ENCODE peak calls at places on chromosomes 5 and 9, in five cellular contexts. E, L, W, X and N are unnamed samples.

GRCh38 chr9:106526805-106527204 is 336.2 kb upstream of the ZNF462 start:
- DNase-seq in X (no peak), L (no peak), W (no peak), E (no peak), N (no peak)

GRCh38 chr5:78648359-78649219 is at the start of gene LHFPL2:
- DNase-seq in E (peak), L (peak), X (no peak), W (peak), N (no peak)

GRCh38 chr9:91197232-91198181 is 164.2 kb downstream of the AUH start:
- DNase-seq in W (peak), E (peak), L (peak), X (peak), N (peak)

GRCh38 chr9:133113928-133114351 is 7.1 kb downstream of the RALGDS start:
- DNase-seq in E (peak), X (no peak), L (no peak), W (no peak), N (no peak)

GRCh38 chr5:83474986-83475385 is 3.4 kb downstream of the VCAN start:
- DNase-seq in E (peak), W (no peak), X (no peak), L (no peak), N (no peak)

GRCh38 chr5:91636351-91636750 is 253.2 kb upstream of the ARRDC3 start:
- DNase-seq in W (no peak), X (no peak), L (no peak), E (no peak), N (no peak)

GRCh38 chr5:136749016-136749415 is 383.7 kb upstream of the TRPC7 start:
- DNase-seq in E (no peak), X (no peak), L (no peak), W (no peak), N (no peak)

GRCh38 chr5:150649108-150649827 is 8.8 kb downstream of the SYNPO start:
- DNase-seq in X (no peak), E (peak), W (no peak), L (no peak), N (no peak)

GRCh38 chr5:42570946-42571625 is 147.8 kb downstream of the GHR start:
- DNase-seq in E (no peak), X (no peak), W (no peak), L (peak), N (no peak)

GRCh38 chr9:114784721-114785253 is 21.1 kb downstream of the TNFSF15 start:
- DNase-seq in W (no peak), X (no peak), E (no peak), L (no peak), N (no peak)

GRCh38 chr5:82641362-82641988 is 363.3 kb upstream of the RPS23 start:
- DNase-seq in L (peak), W (peak), X (peak), E (peak), N (peak)

GRCh38 chr5:73263001-73263710 is 90.2 kb downstream of the TMEM174 start:
- DNase-seq in W (no peak), X (no peak), L (no peak), E (no peak), N (no peak)

GRCh38 chr9:2859776-2860379 is 16.0 kb upstream of the PUM3 start:
- DNase-seq in W (peak), X (no peak), L (peak), E (peak), N (no peak)

GRCh38 chr9:94807556-94807955 is 81.1 kb downstream of the AOPEP start:
- DNase-seq in W (no peak), X (no peak), L (no peak), E (no peak), N (no peak)

GRCh38 chr5:140251527-140251973 is 51.4 kb downstream of the PFDN1 start:
- DNase-seq in E (no peak), X (peak), L (peak), W (peak), N (peak)

GRCh38 chr9:9412241-9412640 is 1200.6 kb downstream of the PTPRD start:
- DNase-seq in E (no peak), L (no peak), X (no peak), W (no peak), N (no peak)

GRCh38 chr5:172113036-172113435 is 75.0 kb downstream of the STK10 start:
- DNase-seq in E (no peak), L (no peak), W (no peak), X (no peak), N (no peak)

GRCh38 chr5:119274024-119274766 is 81.6 kb upstream of the TNFAIP8 start:
- DNase-seq in W (no peak), X (no peak), E (no peak), L (no peak), N (no peak)

GRCh38 chr5:135162661-135163265 is 128.7 kb upstream of the PITX1 start:
- DNase-seq in E (no peak), L (no peak), W (no peak), X (no peak), N (no peak)

GRCh38 chr9:135036861-135037465 is 50.5 kb upstream of the OLFM1 start:
- DNase-seq in W (no peak), E (no peak), L (no peak), X (no peak), N (no peak)

GRCh38 chr5:852431-853401 is 1.9 kb upstream of the ZDHHC11 start:
- DNase-seq in X (no peak), W (no peak), E (peak), L (no peak), N (no peak)

GRCh38 chr9:21616082-21616778 is 134.1 kb upstream of the IFNE start:
- DNase-seq in W (peak), X (peak), L (peak), E (no peak), N (peak)

GRCh38 chr9:79799691-79800345 is 228.1 kb downstream of the TLE4 start:
- DNase-seq in L (no peak), X (no peak), E (peak), W (peak), N (peak)

GRCh38 chr5:92641031-92641962 is 939.7 kb downstream of the NR2F1-AS1 start:
- DNase-seq in W (peak), L (peak), X (peak), E (no peak), N (peak)

GRCh38 chr5:110918683-110919082 is 152.8 kb upstream of the TSLP start:
- DNase-seq in X (no peak), L (no peak), W (no peak), E (no peak), N (no peak)

GRCh38 chr5:73170522-73170921 is 2.5 kb upstream of the TMEM174 start:
- DNase-seq in X (no peak), W (peak), L (peak), E (no peak), N (no peak)

GRCh38 chr9:130321539-130321938 is 56.0 kb downstream of the HMCN2 start:
- DNase-seq in E (no peak), L (no peak), W (no peak), X (no peak), N (no peak)

GRCh38 chr5:167773902-167774301 is 517.5 kb upstream of the WWC1 start:
- DNase-seq in E (no peak), L (no peak), W (no peak), X (no peak), N (no peak)

GRCh38 chr9:90142580-90142979 is 500.0 kb downstream of the DIRAS2 start:
- DNase-seq in W (peak), L (peak), E (peak), X (no peak), N (peak)

GRCh38 chr9:83457005-83457404 is 81.2 kb downstream of the FRMD3 start:
- DNase-seq in X (no peak), L (no peak), E (no peak), W (no peak), N (no peak)

GRCh38 chr5:68652507-68652906 is 437.0 kb downstream of the PIK3R1 start:
- DNase-seq in W (peak), X (peak), E (no peak), L (peak), N (peak)

GRCh38 chr5:93601433-93602175 is 18.6 kb downstream of the NR2F1 start:
- DNase-seq in E (no peak), X (no peak), L (no peak), W (no peak), N (no peak)

DNA sequence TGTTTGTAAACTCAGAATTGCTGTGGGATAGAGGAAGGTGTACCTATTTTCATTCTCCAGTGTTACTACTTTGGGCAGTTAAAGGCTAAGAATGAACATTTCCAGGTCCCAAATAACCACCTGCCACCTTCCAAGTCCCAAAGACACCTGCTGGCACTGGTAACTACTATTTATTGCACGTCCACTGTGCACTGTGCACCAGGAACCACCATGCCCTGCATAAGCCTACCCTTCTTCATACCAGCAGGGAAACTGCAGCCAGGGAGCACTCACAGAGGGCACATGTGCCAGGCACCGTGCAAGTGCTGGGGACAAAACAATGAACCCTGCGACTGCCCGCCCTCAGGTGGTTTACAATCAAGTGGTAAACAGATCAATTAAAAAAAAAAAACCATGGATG is 34.9 kb downstream of the RAPGEF1 start:
- DNase-seq in W (no peak), X (no peak), E (no peak), L (no peak), N (no peak)
- H3K4me3 ChIP-seq in W (no peak), X (no peak), E (no peak), L (no peak), N (no peak)

DNA sequence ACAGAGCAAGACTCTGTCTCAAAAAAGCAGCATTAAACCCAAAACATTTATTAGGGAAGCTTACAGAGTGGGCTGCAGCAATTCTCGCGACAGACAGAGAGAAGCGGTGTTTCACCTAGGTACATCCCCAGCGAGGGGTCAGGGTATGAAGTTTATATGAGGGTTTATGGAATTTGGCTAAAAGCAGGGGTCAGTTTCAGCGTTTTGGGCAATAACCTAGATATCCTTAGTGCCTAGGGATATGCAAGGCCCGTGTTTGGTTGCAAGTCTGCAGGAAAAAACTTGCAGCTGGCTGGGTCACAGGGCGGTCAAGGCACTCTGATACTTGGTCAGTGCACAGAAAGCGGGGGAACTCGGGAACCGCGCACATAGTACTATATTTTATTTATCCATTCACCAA is 649 bp upstream of the GLE1 start:
- DNase-seq in W (peak), L (no peak), X (no peak), E (no peak), N (no peak)
- H3K4me3 ChIP-seq in W (peak), L (peak), X (peak), E (peak), N (peak)

DNA sequence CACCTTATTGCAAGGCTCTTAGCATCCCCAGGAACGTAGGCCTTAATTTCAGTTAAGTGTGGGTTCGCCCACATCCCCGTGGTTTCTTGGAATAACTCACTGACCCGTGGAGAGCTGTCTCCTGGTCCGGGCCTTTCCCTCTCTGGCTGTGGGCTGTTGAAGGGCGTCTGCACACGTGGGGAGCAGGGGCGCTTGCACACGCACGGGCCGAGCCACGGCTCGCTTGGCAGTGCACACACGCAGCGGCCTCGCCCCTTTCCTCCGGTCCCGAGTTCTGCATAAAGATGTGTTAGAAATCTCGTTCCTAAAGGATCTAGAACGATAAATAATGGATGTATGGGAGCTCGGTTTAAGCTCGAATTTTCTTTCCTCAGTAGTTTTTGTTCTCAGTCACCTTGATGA is 141.9 kb downstream of the PBX3 start:
- DNase-seq in W (peak), X (no peak), L (no peak), E (peak), N (no peak)
- H3K4me3 ChIP-seq in W (peak), X (peak), L (peak), E (peak), N (peak)

DNA sequence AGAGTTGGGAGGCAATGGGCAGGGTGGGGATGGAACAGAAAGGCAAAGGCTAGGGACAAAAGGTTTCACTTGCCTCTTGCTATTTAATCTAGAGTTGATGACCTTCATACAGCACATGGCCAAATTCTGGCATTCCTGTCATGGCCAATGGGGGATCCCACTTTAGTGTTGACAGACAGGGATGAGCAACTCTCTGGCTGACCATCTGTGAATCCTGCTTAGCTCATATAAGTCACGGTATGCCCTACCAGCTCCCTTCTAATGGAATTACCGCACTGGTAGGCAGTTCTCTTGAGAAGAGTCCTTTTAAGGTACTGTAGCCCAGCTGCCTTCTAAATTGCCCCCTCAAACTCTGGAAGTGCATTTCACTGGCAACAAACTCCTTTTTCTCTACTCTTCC is 76.1 kb downstream of the MAMDC2 start:
- DNase-seq in E (no peak), L (no peak), X (no peak), W (no peak), N (no peak)
- H3K4me3 ChIP-seq in E (no peak), L (no peak), X (no peak), W (no peak), N (no peak)

DNA sequence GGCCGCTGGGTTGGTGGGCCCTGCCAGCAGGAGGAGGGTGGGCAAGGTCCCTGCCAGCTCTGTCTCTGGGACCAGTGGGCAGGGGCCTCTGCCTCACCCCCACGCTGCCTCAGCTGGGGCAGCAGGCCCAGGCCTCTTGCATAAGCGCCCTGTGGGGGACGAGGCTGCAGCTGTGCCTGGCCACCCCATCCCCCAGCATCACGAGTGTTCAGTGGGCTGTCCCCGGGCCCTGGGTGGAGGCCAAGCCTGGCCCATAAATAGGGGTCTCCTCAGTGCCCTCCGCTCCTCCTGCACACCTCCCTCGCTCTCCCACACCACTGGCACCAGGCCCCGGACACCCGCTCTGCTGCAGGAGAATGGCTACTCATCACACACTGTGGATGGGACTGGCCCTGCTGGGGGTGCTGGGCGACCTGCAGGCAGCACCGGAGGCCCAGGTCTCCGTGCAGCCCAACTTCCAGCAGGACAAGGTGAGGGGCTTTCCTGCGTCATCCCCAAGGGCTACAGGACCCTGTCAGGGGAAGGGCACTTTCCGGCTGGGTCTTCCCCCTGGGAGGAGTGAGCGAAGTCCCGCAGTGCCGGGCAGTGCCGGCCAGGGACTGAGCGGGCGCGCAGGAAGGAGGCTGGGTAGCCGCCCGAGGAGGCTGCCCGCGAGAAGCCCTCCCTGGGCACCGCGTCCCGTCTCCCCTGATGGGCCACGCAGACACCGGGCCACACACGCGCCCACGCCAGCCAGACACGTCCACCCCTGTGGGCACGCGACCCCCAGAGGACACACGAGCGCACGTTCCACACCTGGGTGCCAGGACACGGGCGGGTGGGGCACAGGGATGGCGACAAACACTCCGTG is at the start of gene PTGDS:
- DNase-seq in L (no peak), E (peak), X (no peak), W (peak), N (no peak)
- H3K4me3 ChIP-seq in L (peak), E (peak), X (peak), W (peak), N (peak)